ENCODE peak calls at places on chromosomes 11 and 22, in nine cellular contexts. Y is AG08395; L is NCI-H1436; T is stimulated activated CD4-positive, alpha-beta T cell treated with anti-CD3 and anti-CD28 coated beads, Interleukin-12 subunit alpha, Interleukin-12 subunit beta, amount 100 ng/mL, for 4 hours; F is nephron progenitor cell; X is GM10248; I is fibroblast of mammary gland; B is GM13977; M is skeletal muscle cell. S is an unnamed sample.
A peak's percentile ranks its signal among the peaks of the same experiment; 100 is the strongest.

GRCh38 chr22:41047741-41048140 is 44.7 kb upstream of the EP300 start:
- DNase-seq in Y (peak; percentile 1), L (no peak), T (no peak), F (no peak), X (no peak), I (peak; percentile 7), B (no peak), M (no peak), S (no peak)

GRCh38 chr11:46675288-46675851 is 25.0 kb downstream of the ARHGAP1 start:
- DNase-seq in Y (peak; percentile 91), L (no peak), T (no peak), F (no peak), X (no peak), I (peak; percentile 72), B (no peak), M (no peak), S (peak; percentile 34)

GRCh38 chr11:19447150-19447566 is 206.4 kb upstream of the E2F8 start:
- DNase-seq in Y (no peak), L (no peak), T (no peak), F (no peak), X (no peak), I (peak; percentile 76), B (no peak), M (no peak), S (no peak)

GRCh38 chr22:47334596-47334995 is 572.1 kb downstream of the TBC1D22A start:
- DNase-seq in Y (no peak), L (no peak), T (no peak), F (no peak), X (no peak), I (no peak), B (no peak), M (no peak), S (no peak)

GRCh38 chr11:6926208-6927029 is at the start of gene ZNF215:
- DNase-seq in Y (peak; percentile 81), L (peak; percentile 77), T (peak; percentile 17), F (peak; percentile 81), X (peak; percentile 70), I (peak; percentile 85), B (peak; percentile 72), M (peak; percentile 60), S (peak; percentile 76)

GRCh38 chr22:41478891-41479521 is 10.1 kb downstream of the ACO2 start:
- DNase-seq in Y (no peak), L (no peak), T (no peak), F (no peak), X (peak; percentile 35), I (peak; percentile 93), B (peak; percentile 29), M (peak; percentile 83), S (peak; percentile 48)

GRCh38 chr11:26843539-26843938 is 121.7 kb upstream of the SLC5A12 start:
- DNase-seq in Y (no peak), L (no peak), T (no peak), F (no peak), X (no peak), I (no peak), B (no peak), M (no peak), S (no peak)

GRCh38 chr11:73295259-73295995 is 12.6 kb upstream of the ARHGEF17 start:
- DNase-seq in Y (peak; percentile 90), L (peak; percentile 34), T (peak; percentile 71), F (peak; percentile 90), X (peak; percentile 82), I (peak; percentile 89), B (peak; percentile 82), M (no peak), S (peak; percentile 84)

GRCh38 chr11:115758011-115758410 is 253.8 kb upstream of the CADM1 start:
- DNase-seq in Y (no peak), L (no peak), T (no peak), F (no peak), X (no peak), I (no peak), B (no peak), M (no peak), S (no peak)

GRCh38 chr11:22244986-22245592 is 52.2 kb downstream of the ANO5 start:
- DNase-seq in Y (peak; percentile 27), L (peak; percentile 2), T (no peak), F (peak; percentile 51), X (peak; percentile 5), I (peak; percentile 45), B (peak; percentile 12), M (peak; percentile 4), S (peak; percentile 4)

GRCh38 chr11:19676508-19677379 is 35.9 kb upstream of the NAV2 start:
- DNase-seq in Y (no peak), L (no peak), T (no peak), F (no peak), X (no peak), I (no peak), B (no peak), M (no peak), S (no peak)

GRCh38 chr22:44003016-44003775 is 20.9 kb upstream of the PARVB start:
- DNase-seq in Y (no peak), L (no peak), T (no peak), F (no peak), X (no peak), I (no peak), B (no peak), M (no peak), S (no peak)

GRCh38 chr11:67629386-67630229 is at the start of gene NUDT8:
- DNase-seq in Y (peak; percentile 83), L (peak; percentile 74), T (peak; percentile 82), F (peak; percentile 99), X (peak; percentile 87), I (peak; percentile 73), B (peak; percentile 88), M (peak; percentile 21), S (peak; percentile 90)

GRCh38 chr11:35043933-35044332 is 95.0 kb upstream of the CD44 start:
- DNase-seq in Y (no peak), L (peak; percentile 28), T (no peak), F (no peak), X (no peak), I (peak; percentile 37), B (no peak), M (no peak), S (no peak)

GRCh38 chr22:38075105-38075825 is 8.7 kb downstream of the SLC16A8 start:
- DNase-seq in Y (no peak), L (no peak), T (no peak), F (no peak), X (no peak), I (no peak), B (no peak), M (no peak), S (no peak)

GRCh38 chr22:31870890-31871289 is 73.4 kb upstream of the YWHAH start:
- DNase-seq in Y (peak; percentile 84), L (no peak), T (no peak), F (no peak), X (no peak), I (peak; percentile 93), B (no peak), M (peak; percentile 56), S (no peak)

GRCh38 chr22:22554324-22555284 is 4.5 kb downstream of the PRAME start:
- DNase-seq in Y (no peak), L (no peak), T (no peak), F (no peak), X (peak; percentile 51), I (no peak), B (peak; percentile 44), M (no peak), S (peak; percentile 57)

GRCh38 chr11:64848214-64848778 is 3.8 kb upstream of the CDC42BPG start:
- DNase-seq in Y (no peak), L (no peak), T (no peak), F (no peak), X (no peak), I (no peak), B (no peak), M (no peak), S (no peak)

GRCh38 chr11:69122642-69123431 is 32.9 kb upstream of the SMIM38 start:
- DNase-seq in Y (peak; percentile 88), L (no peak), T (peak; percentile 81), F (peak; percentile 61), X (peak; percentile 73), I (peak; percentile 31), B (peak; percentile 81), M (no peak), S (peak; percentile 82)

GRCh38 chr11:107825875-107826274 is 32.7 kb downstream of the SLC35F2 start:
- DNase-seq in Y (no peak), L (no peak), T (no peak), F (no peak), X (no peak), I (no peak), B (no peak), M (no peak), S (no peak)

GRCh38 chr11:79973701-79974626 is 533.1 kb upstream of the TENM4 start:
- DNase-seq in Y (peak; percentile 25), L (no peak), T (no peak), F (peak; percentile 2), X (no peak), I (peak; percentile 1), B (no peak), M (no peak), S (no peak)

GRCh38 chr11:64566042-64566914 is 24.7 kb upstream of the SLC22A12 start:
- DNase-seq in Y (peak; percentile 93), L (peak; percentile 48), T (peak; percentile 6), F (peak; percentile 56), X (no peak), I (peak; percentile 89), B (no peak), M (peak; percentile 36), S (no peak)

GRCh38 chr11:103849366-103849765 is 187.1 kb upstream of the DDI1 start:
- DNase-seq in Y (no peak), L (no peak), T (no peak), F (no peak), X (no peak), I (no peak), B (no peak), M (no peak), S (no peak)

GRCh38 chr11:116860303-116860702 is 22.9 kb upstream of the APOA1 start:
- DNase-seq in Y (no peak), L (no peak), T (no peak), F (no peak), X (no peak), I (no peak), B (no peak), M (no peak), S (no peak)

GRCh38 chr11:61609970-61610347 is 29.1 kb upstream of the SYT7 start:
- DNase-seq in Y (no peak), L (peak; percentile 67), T (no peak), F (no peak), X (no peak), I (no peak), B (no peak), M (no peak), S (no peak)

GRCh38 chr22:46353483-46354105 is 18.1 kb downstream of the TRMU start:
- DNase-seq in Y (no peak), L (no peak), T (no peak), F (no peak), X (no peak), I (peak; percentile 12), B (no peak), M (no peak), S (no peak)

GRCh38 chr11:8642226-8642625 is 40.2 kb downstream of the TRIM66 start:
- DNase-seq in Y (no peak), L (no peak), T (no peak), F (no peak), X (no peak), I (no peak), B (no peak), M (no peak), S (no peak)

GRCh38 chr22:24161909-24162308 is 19.4 kb upstream of the SUSD2 start:
- DNase-seq in Y (no peak), L (no peak), T (no peak), F (no peak), X (no peak), I (no peak), B (no peak), M (no peak), S (no peak)